ENCODE peak calls at places on chromosomes 2 and 18, in four cellular contexts. J is stimulated activated CD4-positive, alpha-beta T cell treated with anti-CD3 and anti-CD28 coated beads, Interleukin-2, amount 100 ng/mL, for 48 hours; H is NCI-H1417; F is GM19239. L is an unnamed sample.

GRCh38 chr2:239814136-239814916 is 210.8 kb downstream of the NDUFA10 start:
- DNase-seq in J (no peak), F (no peak), H (peak; percentile 67), L (no peak)

GRCh38 chr2:201798252-201798918 is 8.0 kb upstream of the CDK15 start:
- DNase-seq in J (no peak), H (no peak), F (no peak), L (peak; percentile 89)

GRCh38 chr18:59029663-59030421 is 109.8 kb upstream of the SEC11C start:
- DNase-seq in F (no peak), H (no peak), J (no peak), L (no peak)

GRCh38 chr2:67993329-67993728 is 69.5 kb downstream of the C1D start:
- DNase-seq in J (no peak), F (no peak), H (no peak), L (no peak)

GRCh38 chr2:222398446-222398885 is 25.9 kb upstream of the SGPP2 start:
- DNase-seq in J (no peak), H (peak; percentile 95), F (no peak), L (no peak)

GRCh38 chr2:41957431-41957830 is 90.4 kb upstream of the PKDCC start:
- DNase-seq in H (no peak), F (no peak), J (no peak), L (no peak)

GRCh38 chr2:45191972-45192371 is 182.7 kb upstream of the SIX2 start:
- DNase-seq in J (no peak), H (no peak), F (no peak), L (no peak)

GRCh38 chr2:46328316-46328715 is 31.1 kb downstream of the EPAS1 start:
- DNase-seq in F (no peak), H (no peak), J (no peak), L (no peak)

GRCh38 chr2:235834781-235835180 is 333.4 kb downstream of the GBX2 start:
- DNase-seq in F (no peak), J (no peak), H (no peak), L (no peak)

GRCh38 chr2:72649810-72650209 is 176.0 kb downstream of the EXOC6B start:
- DNase-seq in H (no peak), F (no peak), J (no peak), L (no peak)

GRCh38 chr2:173571021-173571821 is 216.5 kb downstream of the CDCA7 start:
- DNase-seq in H (peak; percentile 76), F (no peak), J (no peak), L (peak; percentile 87)

GRCh38 chr2:46540496-46541342 is 61.4 kb downstream of the TMEM247 start:
- DNase-seq in F (no peak), J (no peak), H (no peak), L (peak; percentile 10)

GRCh38 chr2:102029405-102029804 is 37.6 kb downstream of the IL1R2 start:
- DNase-seq in H (no peak), F (no peak), J (no peak), L (no peak)

GRCh38 chr2:85729825-85730510 is 23.8 kb upstream of the ATOH8 start:
- DNase-seq in J (no peak), F (no peak), H (no peak), L (no peak)

GRCh38 chr2:19747310-19748072 is 154.3 kb downstream of the TTC32 start:
- DNase-seq in H (no peak), J (no peak), F (no peak), L (no peak)

GRCh38 chr2:134367216-134367615 is 113.3 kb downstream of the MGAT5 start:
- DNase-seq in F (no peak), H (no peak), J (no peak), L (no peak)

GRCh38 chr18:34397286-34397896 is 172.7 kb upstream of the NOL4 start:
- DNase-seq in J (no peak), F (no peak), H (no peak), L (no peak)

GRCh38 chr2:201881382-201881720 is 75.0 kb downstream of the CDK15 start:
- DNase-seq in F (no peak), J (no peak), H (no peak), L (no peak)

GRCh38 chr18:25873833-25874232 is 216.6 kb downstream of the SS18 start:
- DNase-seq in H (no peak), F (no peak), J (no peak), L (no peak)

GRCh38 chr2:95760839-95761525 is 169.2 kb downstream of the TRIM43 start:
- DNase-seq in J (no peak), H (no peak), F (no peak), L (peak; percentile 52)

GRCh38 chr2:71807969-71808451 is 339.7 kb downstream of the CYP26B1 start:
- DNase-seq in H (no peak), J (no peak), F (no peak), L (no peak)

L was measured in PC-9.